ENCODE peak calls at places on chromosomes 2 and 18, in seven cellular contexts. J is endothelial cell; A is stimulated activated CD8-positive, alpha-beta memory T cell treated with anti-CD3 and anti-CD28 coated beads, Interleukin-15, amount 100 ng/mL, for 48 hours; V is SK-MEL-5; Y is substantia nigra; L is AG10803; K is B cell. X is an unnamed sample.

GRCh38 chr2:148988337-148988736 is 50.2 kb upstream of the LYPD6B start:
- DNase-seq in J (no peak), A (no peak), V (no peak), Y (no peak), L (no peak), K (no peak), X (no peak)

GRCh38 chr18:54647176-54647575 is 56.1 kb downstream of the DYNAP start:
- DNase-seq in J (peak), A (no peak), V (peak), Y (no peak), L (no peak), K (no peak), X (no peak)

GRCh38 chr2:232772540-232772939 is 3.8 kb downstream of the KCNJ13 start:
- DNase-seq in J (no peak), A (no peak), V (peak), Y (no peak), L (no peak), K (no peak), X (no peak)

GRCh38 chr2:207731138-207731537 is 19.7 kb downstream of the CCNYL1 start:
- DNase-seq in J (no peak), A (no peak), V (no peak), Y (no peak), L (no peak), K (no peak), X (no peak)

GRCh38 chr2:105257981-105258380 is 16.4 kb downstream of the GPR45 start:
- DNase-seq in J (no peak), A (no peak), V (no peak), Y (no peak), L (peak), K (no peak), X (peak)

GRCh38 chr2:37226863-37227262 is 4.5 kb downstream of the CEBPZ start:
- DNase-seq in J (no peak), A (no peak), V (peak), Y (no peak), L (no peak), K (no peak), X (no peak)

GRCh38 chr18:36769172-36769571 is 59.6 kb downstream of the TPGS2 start:
- DNase-seq in J (no peak), A (no peak), V (no peak), Y (no peak), L (no peak), K (no peak), X (no peak)

GRCh38 chr2:185780890-185781289 is 42.3 kb downstream of the FSIP2 start:
- DNase-seq in J (no peak), A (no peak), V (no peak), Y (no peak), L (no peak), K (no peak), X (no peak)

GRCh38 chr2:100537918-100538317 is 24.9 kb upstream of the PDCL3 start:
- DNase-seq in J (no peak), A (no peak), V (no peak), Y (no peak), L (no peak), K (no peak), X (no peak)

GRCh38 chr2:189552991-189553404 is 27.6 kb downstream of the SLC40A1 start:
- DNase-seq in J (no peak), A (no peak), V (no peak), Y (no peak), L (no peak), K (no peak), X (no peak)

GRCh38 chr18:54235871-54236270 is 11.4 kb upstream of the MBD2 start:
- DNase-seq in J (no peak), A (no peak), V (no peak), Y (no peak), L (no peak), K (no peak), X (no peak)

GRCh38 chr2:175167076-175167791 is 769 bp downstream of the ATF2 start:
- DNase-seq in J (peak), A (no peak), V (peak), Y (peak), L (peak), K (no peak), X (peak)

GRCh38 chr2:26778507-26778906 is 7.3 kb upstream of the CENPA start:
- DNase-seq in J (no peak), A (no peak), V (no peak), Y (no peak), L (no peak), K (no peak), X (no peak)

GRCh38 chr2:54598347-54599325 is 124.8 kb upstream of the EML6 start:
- DNase-seq in J (no peak), A (no peak), V (no peak), Y (no peak), L (no peak), K (no peak), X (no peak)

GRCh38 chr2:142825861-142826260 is 51.6 kb upstream of the KYNU start:
- DNase-seq in J (no peak), A (no peak), V (peak), Y (no peak), L (peak), K (no peak), X (no peak)

GRCh38 chr2:25305197-25305596 is 36.5 kb downstream of the DNMT3A start:
- DNase-seq in J (no peak), A (no peak), V (no peak), Y (no peak), L (no peak), K (no peak), X (no peak)

GRCh38 chr2:134319581-134320246 is 65.8 kb downstream of the MGAT5 start:
- DNase-seq in J (no peak), A (no peak), V (no peak), Y (no peak), L (no peak), K (no peak), X (no peak)

GRCh38 chr2:88342749-88343148 is 109.7 kb downstream of the FOXI3 start:
- DNase-seq in J (no peak), A (no peak), V (no peak), Y (no peak), L (no peak), K (no peak), X (no peak)

GRCh38 chr18:24704921-24705620 is 244.6 kb downstream of the HRH4 start:
- DNase-seq in J (no peak), A (no peak), V (no peak), Y (no peak), L (peak), K (no peak), X (no peak)

GRCh38 chr2:29987141-29987540 is 65.8 kb upstream of the ALK start:
- DNase-seq in J (no peak), A (no peak), V (peak), Y (no peak), L (no peak), K (no peak), X (no peak)

GRCh38 chr2:42951263-42951938 is 159.0 kb upstream of the HAAO start:
- DNase-seq in J (no peak), A (no peak), V (peak), Y (no peak), L (no peak), K (no peak), X (no peak)

GRCh38 chr18:44715841-44716240 is 35.2 kb downstream of the SETBP1 start:
- DNase-seq in J (no peak), A (no peak), V (no peak), Y (no peak), L (peak), K (no peak), X (peak)

GRCh38 chr18:21820035-21820810 is 79.6 kb downstream of the MIB1 start:
- DNase-seq in J (no peak), A (no peak), V (peak), Y (no peak), L (peak), K (no peak), X (peak)

GRCh38 chr18:50042611-50043010 is 152.3 kb downstream of the MYO5B start:
- DNase-seq in J (no peak), A (no peak), V (no peak), Y (no peak), L (no peak), K (no peak), X (no peak)

GRCh38 chr2:239778042-239778811 is 246.9 kb downstream of the NDUFA10 start:
- DNase-seq in J (no peak), A (no peak), V (no peak), Y (no peak), L (no peak), K (no peak), X (no peak)

GRCh38 chr2:122481717-122482116 is 726.3 kb downstream of the TSN start:
- DNase-seq in J (no peak), A (no peak), V (no peak), Y (no peak), L (peak), K (no peak), X (no peak)

GRCh38 chr18:32042337-32042736 is 23.7 kb downstream of the RNF125 start:
- DNase-seq in J (no peak), A (no peak), V (no peak), Y (no peak), L (no peak), K (peak), X (no peak)

GRCh38 chr2:157327200-157327599 is 1.6 kb upstream of the ERMN start:
- DNase-seq in J (no peak), A (no peak), V (no peak), Y (no peak), L (no peak), K (no peak), X (no peak)

GRCh38 chr2:42879913-42880737 is 87.7 kb upstream of the HAAO start:
- DNase-seq in J (no peak), A (no peak), V (no peak), Y (no peak), L (no peak), K (no peak), X (peak)

GRCh38 chr18:12048827-12049175 is 44.8 kb upstream of the ANKRD62 start:
- DNase-seq in J (no peak), A (no peak), V (peak), Y (no peak), L (peak), K (no peak), X (peak)

GRCh38 chr2:240644171-240644651 is 18.9 kb downstream of the GPR35 start:
- DNase-seq in J (no peak), A (no peak), V (no peak), Y (no peak), L (no peak), K (no peak), X (peak)

GRCh38 chr2:25589676-25590205 is 83.6 kb downstream of the DTNB start:
- DNase-seq in J (no peak), A (no peak), V (no peak), Y (no peak), L (no peak), K (no peak), X (no peak)

GRCh38 chr2:234615643-234616356 is 118.9 kb upstream of the ARL4C start:
- DNase-seq in J (no peak), A (no peak), V (no peak), Y (no peak), L (peak), K (no peak), X (no peak)

GRCh38 chr2:99880148-99880983 is 262.0 kb downstream of the AFF3 start:
- DNase-seq in J (no peak), A (peak), V (peak), Y (no peak), L (peak), K (no peak), X (peak)

GRCh38 chr2:64753384-64753783 is 99.7 kb upstream of the SERTAD2 start:
- DNase-seq in J (no peak), A (no peak), V (no peak), Y (no peak), L (no peak), K (no peak), X (no peak)

GRCh38 chr2:71250945-71251344 is 24.0 kb upstream of the PAIP2B start:
- DNase-seq in J (no peak), A (no peak), V (no peak), Y (no peak), L (no peak), K (no peak), X (no peak)

GRCh38 chr2:155145758-155146229 is 447.3 kb downstream of the KCNJ3 start:
- DNase-seq in J (no peak), A (no peak), V (no peak), Y (no peak), L (no peak), K (no peak), X (no peak)

X was measured in GM03348.